ENCODE peak calls at places on chromosomes 1 and 21, in seven cellular contexts. T, I, J, X, C, L and Q are unnamed samples.

GRCh38 chr1:11407301-11407994 is 71.5 kb upstream of the DISP3 start:
- DNase-seq in T (no peak), I (no peak), J (no peak), X (no peak), C (no peak), L (peak), Q (no peak)

GRCh38 chr1:16716691-16717173 is 23.6 kb upstream of the RNU1-4 start:
- DNase-seq in T (no peak), I (no peak), J (no peak), X (no peak), C (no peak), L (no peak), Q (no peak)

GRCh38 chr21:28482657-28483056 is 510.0 kb downstream of the LTN1 start:
- DNase-seq in T (no peak), I (no peak), J (no peak), X (no peak), C (no peak), L (no peak), Q (no peak)

GRCh38 chr1:152479792-152480595 is 30.6 kb upstream of the LCE5A start:
- DNase-seq in T (no peak), I (peak), J (peak), X (no peak), C (peak), L (no peak), Q (no peak)

GRCh38 chr21:14285147-14285546 is 69.2 kb downstream of the RBM11 start:
- DNase-seq in T (no peak), I (no peak), J (no peak), X (no peak), C (no peak), L (no peak), Q (no peak)

GRCh38 chr21:42939581-42940413 is 14.4 kb upstream of the ERVH48-1 start:
- DNase-seq in T (peak), I (no peak), J (peak), X (peak), C (peak), L (peak), Q (peak)

GRCh38 chr1:10816233-10816632 is 19.8 kb upstream of the CASZ1 start:
- DNase-seq in T (no peak), I (no peak), J (no peak), X (no peak), C (no peak), L (no peak), Q (no peak)

GRCh38 chr1:78143152-78143551 is 97.4 kb downstream of the GIPC2 start:
- DNase-seq in T (no peak), I (no peak), J (peak), X (no peak), C (no peak), L (no peak), Q (no peak)

GRCh38 chr1:109923131-109923945 is 12.7 kb downstream of the CSF1 start:
- DNase-seq in T (no peak), I (no peak), J (no peak), X (no peak), C (no peak), L (no peak), Q (no peak)

GRCh38 chr1:228316589-228317387 is 89.8 kb downstream of the TRIM11 start:
- DNase-seq in T (no peak), I (peak), J (no peak), X (no peak), C (no peak), L (no peak), Q (no peak)

GRCh38 chr1:208192989-208193388 is 51.2 kb downstream of the PLXNA2 start:
- DNase-seq in T (no peak), I (no peak), J (no peak), X (no peak), C (no peak), L (no peak), Q (peak)

GRCh38 chr21:24658926-24659325 is 948.4 kb downstream of the MRPL39 start:
- DNase-seq in T (no peak), I (no peak), J (no peak), X (no peak), C (no peak), L (no peak), Q (no peak)

GRCh38 chr1:218461351-218461750 is 116.2 kb downstream of the TGFB2 start:
- DNase-seq in T (no peak), I (no peak), J (no peak), X (no peak), C (no peak), L (no peak), Q (no peak)

GRCh38 chr1:206834711-206835110 is 30.7 kb upstream of the IL20 start:
- DNase-seq in T (no peak), I (peak), J (no peak), X (no peak), C (no peak), L (no peak), Q (no peak)

GRCh38 chr1:215819114-215819513 is 252.0 kb downstream of the KCTD3 start:
- DNase-seq in T (no peak), I (no peak), J (peak), X (no peak), C (no peak), L (peak), Q (no peak)